ENCODE peak calls at places on chromosomes 11 and 22, in nine cellular contexts. A, W, G, Y, P, E, D, Q and J are unnamed samples. For H3K36me3, the result is how much of the 10 kb centered on the place peaks cover.

GRCh38 chr11:118194835-118195627 is 18.6 kb upstream of the SCN2B start:
- DNase-seq in Q (peak), A (no peak), D (no peak), Y (peak), P (peak), E (peak), G (peak), W (peak), J (peak)

GRCh38 chr11:112590778-112591177 is 330.1 kb upstream of the PLET1 start:
- DNase-seq in W (no peak), G (no peak), Y (no peak), P (no peak), E (no peak), D (peak), Q (no peak), A (no peak), J (no peak)

GRCh38 chr11:779120-779954 is 2.0 kb upstream of the GATD1 start:
- DNase-seq in P (no peak), A (no peak), W (no peak), G (no peak), Y (no peak), Q (peak), D (no peak), E (no peak), J (no peak)

GRCh38 chr22:30694171-30694637 is 470 bp upstream of the OSBP2 start:
- DNase-seq in D (no peak), Q (peak), E (no peak), W (peak), G (peak), A (peak), Y (peak), P (no peak), J (peak)

GRCh38 chr11:8293171-8293570 is 29.5 kb upstream of the LMO1 start:
- DNase-seq in W (no peak), Y (no peak), Q (no peak), P (no peak), D (no peak), A (no peak), E (no peak), G (no peak), J (no peak)

GRCh38 chr11:113189909-113190667 is 124.3 kb upstream of the TTC12 start:
- DNase-seq in G (no peak), Q (no peak), Y (peak), P (no peak), D (no peak), A (no peak), E (no peak), W (no peak), J (peak)

GRCh38 chr22:27377901-27378300 is 423.7 kb downstream of the MN1 start:
- DNase-seq in E (no peak), Y (peak), W (peak), D (peak), Q (peak), G (peak), P (no peak), A (no peak), J (peak)

GRCh38 chr11:109132539-109132938 is 289.5 kb upstream of the C11orf87 start:
- DNase-seq in G (no peak), D (no peak), Y (no peak), P (no peak), E (no peak), Q (no peak), A (no peak), W (no peak), J (no peak)

GRCh38 chr11:14270690-14271542 is 88.1 kb downstream of the RRAS2 start:
- DNase-seq in G (no peak), E (no peak), W (no peak), Y (no peak), A (no peak), D (no peak), Q (no peak), P (no peak), J (no peak)
- H3K27ac ChIP-seq in G (no peak), E (no peak), W (no peak), Y (no peak), A (no peak), D (no peak), Q (no peak), P (no peak), J (no peak)

DNA sequence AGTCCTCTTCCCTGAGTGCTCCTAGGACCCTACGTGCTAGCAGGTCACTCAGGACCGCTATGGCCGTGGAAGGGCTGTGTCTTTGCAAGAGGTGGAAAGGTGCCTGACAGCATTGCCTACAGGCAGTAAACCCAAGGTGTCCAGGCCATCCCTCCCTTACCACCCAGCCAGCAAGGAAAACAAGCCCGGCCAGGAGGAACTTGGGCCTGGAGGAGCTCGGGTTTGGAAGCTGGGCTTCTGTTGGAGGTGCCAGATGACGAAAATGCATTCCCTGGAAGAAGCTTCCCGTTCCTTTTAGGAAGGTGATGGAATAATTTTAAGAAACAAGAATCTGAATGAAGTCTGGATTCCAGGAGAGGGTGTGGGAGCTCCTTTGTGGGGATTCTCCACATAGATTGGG is 23.6 kb downstream of the FBLN1 start:
- DNase-seq in E (no peak), A (no peak), D (no peak), P (no peak), W (no peak), Y (no peak), Q (no peak), G (no peak), J (no peak)
- H3K36me3 ChIP-seq in E (half or more), A (under half), D (under half), P (under half), W (under half), Y (under half), Q (under half), G (under half), J (under half)

GRCh38 chr11:65421204-65422103 is 1.1 kb upstream of the NEAT1 start:
- DNase-seq in A (peak), Q (peak), E (peak), Y (peak), P (peak), W (peak), D (peak), G (peak), J (peak)

GRCh38 chr11:65424200-65425104 is 1.9 kb downstream of the NEAT1 start:
- DNase-seq in A (no peak), Q (peak), P (no peak), Y (peak), D (no peak), E (no peak), W (peak), G (peak), J (peak)

GRCh38 chr11:65423516-65424199 is 1.1 kb downstream of the NEAT1 start:
- DNase-seq in A (no peak), E (no peak), G (no peak), D (no peak), P (peak), W (peak), Q (peak), Y (no peak), J (peak)

GRCh38 chr11:65422104-65422632 is 430 bp upstream of the NEAT1 start:
- DNase-seq in Y (peak), W (peak), G (peak), D (peak), E (peak), P (peak), Q (peak), A (peak), J (peak)

DNA sequence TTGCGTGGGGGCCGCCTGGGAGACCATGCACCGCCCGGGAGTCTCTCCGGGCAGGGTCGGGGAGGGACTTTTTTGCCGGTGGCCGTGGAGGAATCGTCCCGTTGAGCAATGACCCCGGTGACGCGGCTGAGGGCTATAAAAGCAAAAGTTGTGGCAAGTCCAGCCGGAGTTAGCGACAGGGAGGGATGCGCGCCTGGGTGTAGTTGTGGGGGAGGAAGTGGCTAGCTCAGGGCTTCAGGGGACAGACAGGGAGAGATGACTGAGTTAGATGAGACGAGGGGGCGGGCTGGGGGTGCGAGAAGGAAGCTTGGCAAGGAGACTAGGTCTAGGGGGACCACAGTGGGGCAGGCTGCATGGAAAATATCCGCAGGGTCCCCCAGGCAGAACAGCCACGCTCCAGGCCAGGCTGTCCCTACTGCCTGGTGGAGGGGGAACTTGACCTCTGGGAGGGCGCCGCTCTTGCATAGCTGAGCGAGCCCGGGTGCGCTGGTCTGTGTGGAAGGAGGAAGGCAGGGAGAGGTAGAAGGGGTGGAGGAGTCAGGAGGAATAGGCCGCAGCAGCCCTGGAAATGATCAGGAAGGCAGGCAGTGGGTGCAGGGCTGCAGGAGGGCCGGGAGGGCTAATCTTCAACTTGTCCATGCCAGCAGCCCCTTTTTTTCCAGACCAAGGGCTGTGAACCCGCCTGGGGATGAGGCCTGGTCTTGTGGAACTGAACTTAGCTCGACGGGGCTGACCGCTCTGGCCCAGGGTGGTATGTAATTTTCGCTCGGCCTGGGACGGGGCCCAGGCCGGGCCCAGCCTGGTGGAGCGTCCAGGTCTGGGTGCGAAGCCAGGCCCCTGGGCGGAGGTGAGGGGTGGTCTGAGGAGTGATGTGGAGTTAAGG is at the start of gene NEAT1:
- DNase-seq in E (peak), G (peak), Y (peak), W (peak), D (peak), P (peak), Q (peak), A (peak), J (peak)
- TF ChIP-seq POLR2A in E (peak), G (peak), Y (no peak), W (peak), D (peak), P (peak), Q (peak), A (peak), J (peak)

GRCh38 chr11:75195164-75195962 is 44.5 kb downstream of the SLCO2B1 start:
- DNase-seq in G (peak), D (no peak), A (no peak), Q (peak), E (no peak), P (no peak), Y (peak), W (no peak), J (peak)
- H3K27ac ChIP-seq in G (no peak), D (no peak), A (no peak), Q (no peak), E (no peak), P (peak), Y (no peak), W (no peak), J (no peak)